ENCODE peak calls at places on chromosomes 1 and 21, in four cellular contexts. C, A, R and J are unnamed samples.

GRCh38 chr1:28209700-28210099 is 23.1 kb downstream of the DNAJC8 start:
- DNase-seq in C (no peak), A (no peak), R (no peak), J (no peak)

GRCh38 chr1:80153762-80154555 is 1147.4 kb upstream of the ADGRL4 start:
- DNase-seq in A (no peak), C (no peak), R (no peak), J (peak; percentile 26)

GRCh38 chr1:203934651-203935050 is 73.3 kb downstream of the SNRPE start:
- DNase-seq in C (no peak), R (no peak), A (no peak), J (no peak)

GRCh38 chr21:42193131-42193671 is 25.7 kb upstream of the ABCG1 start:
- DNase-seq in A (no peak), R (no peak), C (no peak), J (no peak)

GRCh38 chr21:44018127-44018526 is 6.0 kb downstream of the TRAPPC10 start:
- DNase-seq in R (no peak), C (no peak), A (no peak), J (no peak)

GRCh38 chr21:19268634-19269138 is 865.1 kb upstream of the TMPRSS15 start:
- DNase-seq in C (no peak), A (no peak), R (no peak), J (no peak)

GRCh38 chr1:67537647-67538018 is 107.4 kb upstream of the SERBP1 start:
- DNase-seq in C (no peak), A (no peak), R (no peak), J (no peak)

GRCh38 chr1:205449750-205450443 is 5.9 kb downstream of the BLACAT1 start:
- DNase-seq in A (peak; percentile 97), C (peak; percentile 99), R (no peak), J (peak; percentile 74)

GRCh38 chr1:98653186-98653585 is 8.3 kb upstream of the SNX7 start:
- DNase-seq in R (no peak), C (no peak), A (no peak), J (no peak)

GRCh38 chr1:39130297-39130696 is 74.2 kb upstream of the MACF1 start:
- DNase-seq in R (no peak), A (no peak), C (no peak), J (no peak)

GRCh38 chr1:183093821-183094287 is 70.6 kb downstream of the LAMC1 start:
- DNase-seq in R (no peak), C (no peak), A (no peak), J (peak; percentile 43)

GRCh38 chr1:54498383-54499096 is 49.5 kb upstream of the ACOT11 start:
- DNase-seq in C (no peak), A (no peak), R (no peak), J (no peak)

GRCh38 chr1:143720087-143721023 is 251.4 kb downstream of the FAM72C start:
- DNase-seq in R (no peak), A (peak; percentile 50), C (no peak), J (peak; percentile 29)

GRCh38 chr1:233107130-233107529 is 156.7 kb downstream of the NTPCR start:
- DNase-seq in A (no peak), C (no peak), R (no peak), J (no peak)

GRCh38 chr1:220526294-220526693 is 1.6 kb upstream of the MARK1 start:
- DNase-seq in A (no peak), R (no peak), C (peak; percentile 10), J (peak; percentile 18)

GRCh38 chr1:208251015-208251414 is 6.8 kb upstream of the PLXNA2 start:
- DNase-seq in C (no peak), A (no peak), R (no peak), J (no peak)

GRCh38 chr1:224189561-224189960 is 6.5 kb downstream of the DEGS1 start:
- DNase-seq in C (no peak), A (no peak), R (no peak), J (no peak)

GRCh38 chr1:180168786-180169640 is 14.3 kb downstream of the QSOX1 start:
- DNase-seq in A (peak; percentile 76), R (no peak), C (peak; percentile 43), J (peak; percentile 80)

GRCh38 chr21:32192291-32192690 is 86.6 kb downstream of the MIS18A start:
- DNase-seq in A (no peak), R (no peak), C (no peak), J (no peak)

GRCh38 chr1:7558041-7558461 is 213.0 kb upstream of the VAMP3 start:
- DNase-seq in R (no peak), A (no peak), C (no peak), J (no peak)

GRCh38 chr21:20311388-20311787 is 686.8 kb upstream of the NCAM2 start:
- DNase-seq in C (no peak), A (no peak), R (no peak), J (no peak)

GRCh38 chr21:41086551-41086950 is 81.4 kb upstream of the BACE2 start:
- DNase-seq in R (no peak), C (no peak), A (no peak), J (no peak)

GRCh38 chr1:12232221-12232620 is 2.4 kb downstream of the VPS13D start:
- DNase-seq in C (no peak), A (no peak), R (no peak), J (no peak)

GRCh38 chr1:71231751-71232150 is 150.9 kb upstream of the ZRANB2 start:
- DNase-seq in A (no peak), C (no peak), R (no peak), J (no peak)

GRCh38 chr1:21541835-21542234 is 32.6 kb downstream of the ALPL start:
- DNase-seq in A (no peak), R (no peak), C (no peak), J (no peak)

GRCh38 chr1:199223936-199224335 is 585.1 kb downstream of the PTPRC start:
- DNase-seq in C (no peak), A (no peak), R (no peak), J (no peak)

GRCh38 chr1:184877992-184878391 is 96.3 kb downstream of the NIBAN1 start:
- DNase-seq in A (no peak), C (no peak), R (no peak), J (no peak)

GRCh38 chr1:15411593-15412487 is 2.2 kb downstream of the EFHD2 start:
- DNase-seq in C (no peak), R (no peak), A (no peak), J (no peak)

GRCh38 chr1:92186081-92186480 is 31.6 kb upstream of the C1orf146 start:
- DNase-seq in C (peak; percentile 3), A (no peak), R (no peak), J (no peak)

GRCh38 chr1:106524631-106525030 is 531.8 kb upstream of the PRMT6 start:
- DNase-seq in C (no peak), A (no peak), R (no peak), J (no peak)

GRCh38 chr1:59486595-59486994 is 189.7 kb downstream of the FGGY start:
- DNase-seq in A (no peak), C (no peak), R (no peak), J (no peak)

GRCh38 chr1:247540536-247540935 is 4.3 kb upstream of the OR2C3 start:
- DNase-seq in A (no peak), C (no peak), R (no peak), J (no peak)

GRCh38 chr1:45394342-45394741 is 54.1 kb upstream of the MUTYH start:
- DNase-seq in A (no peak), C (no peak), R (peak; percentile 66), J (no peak)

GRCh38 chr1:27864264-27864895 is 8.0 kb upstream of the THEMIS2 start:
- DNase-seq in A (no peak), R (peak; percentile 58), C (no peak), J (no peak)

GRCh38 chr1:110240476-110241210 is 30.5 kb downstream of the KCNC4 start:
- DNase-seq in R (no peak), A (no peak), C (no peak), J (no peak)

DNA sequence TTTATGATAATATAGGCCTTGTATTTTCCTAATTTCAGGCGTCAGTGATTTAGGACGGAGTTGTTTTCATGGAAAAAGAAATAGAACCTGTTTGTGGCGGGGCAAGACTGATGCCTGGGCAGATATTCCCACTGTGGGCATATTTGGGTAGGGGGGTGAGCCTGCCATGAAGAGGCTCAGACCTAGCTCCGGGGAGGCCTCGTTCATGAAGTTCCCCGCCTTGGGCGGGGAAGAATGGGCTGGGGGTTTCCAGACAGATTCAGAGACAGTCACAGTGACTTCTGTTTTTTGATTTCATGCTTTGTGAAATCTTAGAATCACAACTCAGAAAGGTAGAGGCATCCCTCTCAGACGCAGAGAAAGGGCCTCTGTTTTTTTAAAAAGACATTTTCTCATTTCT is 36.1 kb downstream of the RUNX3 start:
- DNase-seq in C (no peak), R (no peak), A (no peak), J (no peak)
- TF ChIP-seq ATF3 in C (no peak), R (no peak), A (no peak), J (no peak)

GRCh38 chr21:35274090-35274489 is 225.0 kb upstream of the RUNX1 start:
- DNase-seq in R (no peak), C (no peak), A (no peak), J (no peak)
- TF ChIP-seq NR2C2 in R (no peak), C (no peak), A (no peak), J (no peak)

DNA sequence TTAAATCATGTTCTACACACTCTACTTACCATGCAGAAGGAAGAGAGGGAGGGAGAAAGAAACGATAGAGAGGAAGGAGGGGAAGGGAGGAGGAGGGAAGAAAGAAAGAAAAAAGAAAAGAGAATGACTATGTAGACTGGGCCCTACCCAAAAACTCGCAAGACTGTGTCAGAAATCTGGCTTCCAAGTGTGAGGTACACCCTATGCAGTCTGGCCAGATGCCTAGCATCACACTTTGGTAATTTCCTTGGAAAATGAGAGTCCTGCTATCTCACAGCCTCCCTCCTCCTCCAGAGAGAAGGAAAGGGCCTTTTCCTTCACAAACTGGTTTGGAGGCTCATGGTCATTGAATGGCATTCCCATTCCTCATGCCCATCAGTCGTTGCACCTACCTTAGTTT is 86.4 kb upstream of the LRRC8D start:
- DNase-seq in A (no peak), C (no peak), R (no peak), J (no peak)
- TF ChIP-seq ATF3 in A (no peak), C (no peak), R (no peak), J (no peak)

DNA sequence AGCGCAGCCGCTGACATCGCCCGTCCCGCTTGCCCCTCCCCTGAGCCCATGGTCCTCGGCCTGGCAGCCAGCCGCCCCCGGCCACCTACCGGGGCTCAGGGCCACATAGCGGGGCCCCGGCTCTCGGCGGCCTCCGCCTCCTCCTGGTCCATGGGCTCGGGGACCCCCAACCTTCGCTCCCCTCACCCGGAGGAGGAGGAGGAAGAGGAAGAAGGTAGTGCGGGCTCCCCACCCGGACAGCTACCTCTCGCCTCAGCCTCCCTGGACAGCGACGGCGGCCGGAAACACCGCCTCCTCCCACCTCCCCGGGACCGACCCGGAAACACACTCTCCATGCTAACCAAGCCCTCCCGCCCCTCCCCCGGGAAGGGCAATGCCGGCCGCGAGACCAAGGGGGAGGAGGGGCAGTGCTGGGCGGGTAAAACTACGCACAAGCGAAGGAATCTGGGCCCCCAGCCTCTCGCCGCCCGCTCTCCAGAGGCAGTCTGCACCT is at the start of gene KIAA0319L:
- DNase-seq in C (peak; percentile 60), R (no peak), A (peak; percentile 92), J (peak; percentile 78)
- TF ChIP-seq NR2C2 in C (no peak), R (no peak), A (no peak), J (no peak)

GRCh38 chr1:58396150-58396549 is 150.4 kb downstream of the OMA1 start:
- DNase-seq in A (no peak), C (no peak), R (no peak), J (no peak)
- TF ChIP-seq ATF3 in A (no peak), C (no peak), R (no peak), J (no peak)

GRCh38 chr1:197850918-197851317 is 51.5 kb upstream of the C1orf53 start:
- DNase-seq in A (no peak), R (no peak), C (no peak), J (no peak)
- TF ChIP-seq NR2C2 in A (no peak), R (no peak), C (no peak), J (no peak)